ENCODE peak calls at places on chromosomes 4 and X, in ten cellular contexts. F is SJSA1; Z is hepatic stellate cell; Q is cardiac muscle cell; T is suprapubic skin; I is fibroblast of the aortic adventitia; U is ELF-1; A is SK-MEL-5; Y is hippocampal formation; S is activated CD4-positive, alpha-beta T cell treated with anti-CD3 and anti-CD28 coated beads for 24 hours. V is an unnamed sample.

GRCh38 chr4:3417448-3417847 is 24.3 kb upstream of the HGFAC start:
- DNase-seq in Q (no peak), Z (no peak), U (no peak), F (no peak), T (peak), I (no peak), A (no peak), S (no peak), Y (no peak), V (no peak)

GRCh38 chr4:79651516-79651915 is 243.5 kb upstream of the GK2 start:
- DNase-seq in Q (peak), S (no peak), T (no peak), F (no peak), U (no peak), Y (no peak), A (no peak), Z (no peak), I (peak), V (no peak)

GRCh38 chr4:91064157-91064853 is 937.1 kb downstream of the CCSER1 start:
- DNase-seq in A (peak), I (no peak), F (no peak), Z (no peak), Y (no peak), Q (peak), S (no peak), T (no peak), U (peak), V (no peak)

GRCh38 chr4:121740796-121741409 is 24.1 kb downstream of the SMIM43 start:
- DNase-seq in S (no peak), Y (no peak), F (no peak), U (peak), A (no peak), T (no peak), Q (no peak), I (no peak), Z (no peak), V (no peak)

GRCh38 chrX:15416133-15416993 is 32.1 kb upstream of the VEGFD start:
- DNase-seq in I (no peak), F (no peak), U (peak), T (no peak), S (no peak), A (peak), Z (no peak), Q (no peak), Y (no peak), V (no peak)

GRCh38 chrX:27575565-27575964 is 14.6 kb upstream of the DCAF8L2 start:
- DNase-seq in U (no peak), T (no peak), F (no peak), A (no peak), Q (peak), S (no peak), Y (no peak), I (no peak), Z (no peak), V (no peak)

GRCh38 chrX:16712116-16712824 is at the start of gene CTPS2:
- DNase-seq in I (peak), F (peak), Z (peak), T (peak), Q (peak), S (peak), U (peak), A (peak), Y (no peak), V (no peak)

GRCh38 chr4:20219526-20219925 is 32.2 kb upstream of the SLIT2 start:
- DNase-seq in Z (no peak), U (no peak), Q (no peak), I (no peak), Y (no peak), S (no peak), A (no peak), T (no peak), F (no peak), V (no peak)

GRCh38 chr4:75845992-75846391 is 56.3 kb downstream of the PPEF2 start:
- DNase-seq in Q (no peak), F (no peak), Y (no peak), Z (no peak), I (peak), A (no peak), U (no peak), S (no peak), T (no peak), V (no peak)

GRCh38 chr4:165151734-165152133 is 39.1 kb upstream of the TMEM192 start:
- DNase-seq in Z (no peak), U (no peak), T (no peak), S (no peak), Q (no peak), A (no peak), F (no peak), Y (no peak), I (no peak), V (no peak)

GRCh38 chr4:71932941-71933340 is 98.9 kb upstream of the NPFFR2 start:
- DNase-seq in Q (no peak), U (no peak), F (no peak), I (peak), A (no peak), Z (no peak), T (no peak), S (no peak), Y (no peak), V (no peak)

GRCh38 chrX:107775734-107776511 is at the start of gene TSC22D3:
- DNase-seq in U (peak), Y (peak), A (peak), I (peak), Q (peak), S (peak), F (peak), T (peak), Z (peak), V (no peak)

GRCh38 chr4:7904942-7905341 is 34.7 kb downstream of the AFAP1 start:
- DNase-seq in Z (peak), A (peak), Q (peak), U (no peak), S (no peak), T (no peak), F (no peak), I (peak), Y (peak), V (no peak)

GRCh38 chr4:158741622-158742021 is 18.4 kb upstream of the PPID start:
- DNase-seq in A (no peak), Y (no peak), F (no peak), Z (no peak), U (peak), Q (no peak), T (no peak), S (no peak), I (no peak), V (no peak)

GRCh38 chrX:135112096-135112729 is 8.1 kb downstream of the ETDB start:
- DNase-seq in I (peak), A (peak), F (no peak), Q (peak), Z (no peak), S (peak), U (peak), Y (no peak), T (no peak), V (no peak)

GRCh38 chr4:167232805-167233522 is 1.3 kb downstream of the SPOCK3 start:
- DNase-seq in I (no peak), Z (no peak), Q (no peak), F (no peak), A (no peak), S (no peak), T (no peak), U (peak), Y (peak), V (no peak)

GRCh38 chr4:177492022-177492421 is 49.8 kb upstream of the AGA start:
- DNase-seq in Q (no peak), Z (no peak), U (no peak), S (no peak), F (no peak), Y (no peak), T (no peak), I (no peak), A (no peak), V (no peak)

GRCh38 chrX:71160475-71160874 is 15.8 kb downstream of the NLGN3 start:
- DNase-seq in T (no peak), Y (no peak), Z (no peak), U (no peak), I (no peak), S (no peak), A (no peak), F (no peak), Q (peak), V (no peak)

GRCh38 chr4:151226004-151226932 is 50.7 kb upstream of the PRSS48 start:
- DNase-seq in Y (peak), U (no peak), Z (peak), A (no peak), S (no peak), T (no peak), F (no peak), I (peak), Q (peak), V (no peak)

GRCh38 chr4:100591156-100591876 is 73.5 kb upstream of the EMCN start:
- DNase-seq in S (no peak), F (no peak), U (no peak), I (peak), Y (no peak), Z (no peak), A (no peak), Q (no peak), T (no peak), V (no peak)

GRCh38 chrX:149937881-149938426 is 337 bp downstream of the EOLA2 start:
- DNase-seq in Q (no peak), A (no peak), Z (no peak), S (no peak), U (no peak), F (peak), Y (no peak), I (no peak), T (peak), V (no peak)

GRCh38 chrX:49166914-49167739 is 4.6 kb downstream of the MAGIX start:
- DNase-seq in S (no peak), Q (peak), I (peak), F (peak), A (peak), Z (peak), U (peak), T (peak), Y (no peak), V (no peak)

GRCh38 chr4:110467400-110467799 is 8.6 kb upstream of the ENPEP start:
- DNase-seq in T (no peak), A (no peak), F (no peak), Z (no peak), Q (no peak), Y (no peak), U (no peak), S (no peak), I (no peak), V (no peak)

GRCh38 chr4:145618210-145618911 is 824 bp upstream of the MMAA start:
- DNase-seq in F (no peak), Z (peak), T (no peak), A (no peak), Q (no peak), Y (peak), I (no peak), S (no peak), U (no peak), V (no peak)

GRCh38 chr4:4859010-4859798 is at the start of gene MSX1:
- DNase-seq in T (peak), Z (peak), A (peak), S (no peak), Y (peak), I (peak), U (peak), Q (peak), F (peak), V (no peak)

GRCh38 chr4:54568184-54568583 is 89.6 kb upstream of the KIT start:
- DNase-seq in I (peak), U (no peak), S (no peak), A (peak), T (no peak), Q (peak), Z (peak), Y (no peak), F (no peak), V (no peak)

GRCh38 chr4:93828332-93828829 is at the start of gene ATOH1:
- DNase-seq in Y (no peak), T (no peak), S (no peak), Q (no peak), A (peak), F (no peak), U (peak), I (no peak), Z (no peak), V (no peak)

GRCh38 chr4:157079441-157079840 is 3.5 kb downstream of the GLRB start:
- DNase-seq in Z (no peak), T (no peak), Y (no peak), F (no peak), I (no peak), Q (no peak), S (no peak), U (no peak), A (no peak), V (no peak)

GRCh38 chrX:1152090-1152489 is 60.4 kb downstream of the CRLF2 start:
- DNase-seq in S (no peak), Z (no peak), Q (no peak), T (no peak), Y (no peak), U (no peak), F (peak), I (no peak), A (no peak), V (no peak)

GRCh38 chr4:143360838-143361237 is 24.2 kb downstream of the GAB1 start:
- DNase-seq in T (no peak), Z (no peak), F (no peak), Q (no peak), S (no peak), Y (no peak), A (no peak), I (peak), U (no peak), V (no peak)

GRCh38 chr4:23828779-23829178 is 61.1 kb downstream of the PPARGC1A start:
- DNase-seq in Y (no peak), A (no peak), U (no peak), Z (no peak), T (no peak), Q (no peak), S (no peak), F (no peak), I (no peak), V (no peak)

GRCh38 chr4:111556861-111557260 is 588.4 kb upstream of the FAM241A start:
- DNase-seq in F (no peak), T (no peak), U (no peak), Z (no peak), Y (no peak), S (no peak), I (no peak), Q (no peak), A (no peak), V (no peak)

GRCh38 chr4:179145746-179146530 is 1703.7 kb upstream of the AGA start:
- DNase-seq in U (no peak), F (no peak), Y (no peak), S (no peak), A (no peak), T (no peak), Z (no peak), Q (no peak), I (no peak), V (no peak)

GRCh38 chrX:50147972-50148371 is 52.8 kb downstream of the AKAP4 start:
- DNase-seq in S (no peak), U (no peak), A (no peak), Q (no peak), F (no peak), I (no peak), Z (no peak), T (no peak), Y (no peak), V (no peak)

GRCh38 chr4:153115322-153116100 is 88.7 kb upstream of the TRIM2 start:
- DNase-seq in Q (peak), F (peak), Z (peak), Y (no peak), T (no peak), U (no peak), A (no peak), S (peak), I (peak), V (no peak)

GRCh38 chr4:187618701-187619278 is 376.8 kb upstream of the ZFP42 start:
- DNase-seq in A (no peak), F (no peak), S (no peak), I (no peak), U (no peak), Z (no peak), T (no peak), Q (no peak), Y (no peak), V (no peak)

GRCh38 chr4:30920043-30920442 is 199.9 kb downstream of the PCDH7 start:
- DNase-seq in U (peak), I (no peak), A (peak), T (no peak), Z (no peak), S (no peak), Y (no peak), Q (no peak), F (no peak), V (no peak)